ENCODE peak calls at places on chromosomes 6 and 20, in eight cellular contexts. C, P, Q, L, R, X, I and H are unnamed samples.

GRCh38 chr6:96877151-96877550 is 20.5 kb downstream of the NDUFAF4 start:
- DNase-seq in C (no peak), P (no peak), Q (no peak), L (no peak), R (no peak), X (no peak), I (no peak), H (no peak)

GRCh38 chr6:128605961-128606360 is 85.6 kb upstream of the PTPRK start:
- DNase-seq in C (no peak), P (peak; percentile 39), Q (no peak), L (no peak), R (no peak), X (no peak), I (no peak), H (no peak)

GRCh38 chr6:15491255-15491985 is 171.4 kb downstream of the DTNBP1 start:
- DNase-seq in C (peak; percentile 69), P (peak; percentile 80), Q (peak; percentile 45), L (peak; percentile 78), R (peak; percentile 20), X (peak; percentile 69), I (peak; percentile 28), H (peak; percentile 45)

GRCh38 chr6:40802481-40802880 is 215.3 kb upstream of the LRFN2 start:
- DNase-seq in C (no peak), P (no peak), Q (no peak), L (no peak), R (no peak), X (no peak), I (no peak), H (no peak)

GRCh38 chr6:30344191-30344867 is 627 bp upstream of the RPP21 start:
- DNase-seq in C (no peak), P (no peak), Q (no peak), L (no peak), R (no peak), X (no peak), I (no peak), H (no peak)

GRCh38 chr6:74574794-74575193 is 631.1 kb downstream of the COL12A1 start:
- DNase-seq in C (peak; percentile 8), P (peak; percentile 59), Q (no peak), L (no peak), R (peak; percentile 22), X (no peak), I (no peak), H (no peak)

GRCh38 chr6:10203651-10204050 is 211.2 kb downstream of the TFAP2A start:
- DNase-seq in C (no peak), P (no peak), Q (no peak), L (no peak), R (no peak), X (no peak), I (no peak), H (no peak)

GRCh38 chr20:4088766-4089165 is 73.4 kb upstream of the RNF24 start:
- DNase-seq in C (no peak), P (no peak), Q (no peak), L (no peak), R (no peak), X (no peak), I (no peak), H (no peak)

GRCh38 chr20:55057779-55058415 is 582.5 kb downstream of the DOK5 start:
- DNase-seq in C (no peak), P (no peak), Q (no peak), L (no peak), R (no peak), X (no peak), I (no peak), H (no peak)

GRCh38 chr20:47330933-47331708 is 25.4 kb downstream of the ZMYND8 start:
- DNase-seq in C (no peak), P (peak; percentile 80), Q (no peak), L (peak; percentile 37), R (no peak), X (no peak), I (no peak), H (no peak)

GRCh38 chr6:44489912-44490604 is 102.6 kb downstream of the CDC5L start:
- DNase-seq in C (no peak), P (peak; percentile 98), Q (no peak), L (no peak), R (no peak), X (no peak), I (no peak), H (no peak)

GRCh38 chr6:108174371-108175175 is 8.8 kb downstream of the NR2E1 start:
- DNase-seq in C (peak; percentile 84), P (peak; percentile 64), Q (peak; percentile 1), L (no peak), R (no peak), X (peak; percentile 82), I (no peak), H (no peak)